ENCODE peak calls at places on chromosomes 1 and 21, in ten cellular contexts. One of them, this sample, is unnamed.

GRCh38 chr1:111213412-111213811 is 13.0 kb upstream of the DENND2D start:
- DNase-seq in left lung: peak; percentile 43
- DNase-seq in right cardiac atrium: no peak
- DNase-seq in colonic mucosa: no peak
- DNase-seq in T-helper 9 cell: no peak
- DNase-seq in NCI-H1105: no peak
- DNase-seq in uterus: no peak
- DNase-seq in GM06990: no peak
- DNase-seq in CD4-positive, alpha-beta T cell: no peak
- DNase-seq in G401: no peak
- DNase-seq in this sample: no peak

GRCh38 chr1:3963554-3963953 is 63.5 kb upstream of the C1orf174 start:
- DNase-seq in GM06990: no peak
- DNase-seq in G401: no peak
- DNase-seq in left lung: no peak
- DNase-seq in colonic mucosa: no peak
- DNase-seq in CD4-positive, alpha-beta T cell: no peak
- DNase-seq in T-helper 9 cell: no peak
- DNase-seq in NCI-H1105: no peak
- DNase-seq in uterus: no peak
- DNase-seq in right cardiac atrium: no peak
- DNase-seq in this sample: no peak

GRCh38 chr1:159881930-159882839 is 17.8 kb downstream of the CFAP45 start:
- DNase-seq in GM06990: no peak
- DNase-seq in right cardiac atrium: peak; percentile 71
- DNase-seq in uterus: peak; percentile 75
- DNase-seq in T-helper 9 cell: peak; percentile 42
- DNase-seq in left lung: peak; percentile 88
- DNase-seq in colonic mucosa: peak; percentile 99
- DNase-seq in NCI-H1105: peak; percentile 94
- DNase-seq in CD4-positive, alpha-beta T cell: peak; percentile 33
- DNase-seq in G401: peak; percentile 74
- DNase-seq in this sample: no peak

GRCh38 chr1:234696148-234696576 is 86.2 kb upstream of the IRF2BP2 start:
- DNase-seq in right cardiac atrium: no peak
- DNase-seq in uterus: no peak
- DNase-seq in GM06990: peak; percentile 63
- DNase-seq in T-helper 9 cell: no peak
- DNase-seq in NCI-H1105: no peak
- DNase-seq in colonic mucosa: no peak
- DNase-seq in left lung: no peak
- DNase-seq in CD4-positive, alpha-beta T cell: no peak
- DNase-seq in G401: no peak
- DNase-seq in this sample: no peak

GRCh38 chr1:2374260-2375155 is 16.8 kb downstream of the MORN1 start:
- DNase-seq in uterus: no peak
- DNase-seq in left lung: peak; percentile 43
- DNase-seq in right cardiac atrium: no peak
- DNase-seq in GM06990: no peak
- DNase-seq in CD4-positive, alpha-beta T cell: no peak
- DNase-seq in NCI-H1105: no peak
- DNase-seq in T-helper 9 cell: no peak
- DNase-seq in G401: no peak
- DNase-seq in colonic mucosa: no peak
- DNase-seq in this sample: no peak

GRCh38 chr1:180947901-180948311 is 35.2 kb downstream of the KIAA1614 start:
- DNase-seq in GM06990: no peak
- DNase-seq in left lung: no peak
- DNase-seq in G401: no peak
- DNase-seq in colonic mucosa: no peak
- DNase-seq in right cardiac atrium: no peak
- DNase-seq in uterus: no peak
- DNase-seq in CD4-positive, alpha-beta T cell: no peak
- DNase-seq in T-helper 9 cell: no peak
- DNase-seq in NCI-H1105: no peak
- DNase-seq in this sample: no peak

GRCh38 chr1:150578278-150579109 is 916 bp downstream of the MCL1 start:
- DNase-seq in GM06990: peak; percentile 55
- DNase-seq in colonic mucosa: peak; percentile 72
- DNase-seq in left lung: no peak
- DNase-seq in uterus: peak; percentile 82
- DNase-seq in right cardiac atrium: peak; percentile 67
- DNase-seq in G401: peak; percentile 46
- DNase-seq in CD4-positive, alpha-beta T cell: no peak
- DNase-seq in NCI-H1105: peak; percentile 50
- DNase-seq in T-helper 9 cell: no peak
- DNase-seq in this sample: no peak

GRCh38 chr1:77170687-77171086 is 48.5 kb downstream of the PIGK start:
- DNase-seq in GM06990: no peak
- DNase-seq in CD4-positive, alpha-beta T cell: no peak
- DNase-seq in G401: no peak
- DNase-seq in right cardiac atrium: no peak
- DNase-seq in colonic mucosa: no peak
- DNase-seq in left lung: no peak
- DNase-seq in uterus: no peak
- DNase-seq in NCI-H1105: no peak
- DNase-seq in T-helper 9 cell: no peak
- DNase-seq in this sample: no peak

GRCh38 chr1:44594871-44595735 is 79.2 kb downstream of the TMEM53 start:
- DNase-seq in T-helper 9 cell: peak; percentile 80
- DNase-seq in colonic mucosa: peak; percentile 85
- DNase-seq in uterus: peak; percentile 66
- DNase-seq in CD4-positive, alpha-beta T cell: peak; percentile 55
- DNase-seq in NCI-H1105: peak; percentile 49
- DNase-seq in GM06990: peak; percentile 55
- DNase-seq in left lung: peak; percentile 98
- DNase-seq in G401: peak; percentile 45
- DNase-seq in right cardiac atrium: peak; percentile 80
- DNase-seq in this sample: peak; percentile 62

GRCh38 chr1:78061825-78062523 is 16.2 kb downstream of the GIPC2 start:
- DNase-seq in colonic mucosa: no peak
- DNase-seq in uterus: no peak
- DNase-seq in T-helper 9 cell: no peak
- DNase-seq in CD4-positive, alpha-beta T cell: no peak
- DNase-seq in right cardiac atrium: no peak
- DNase-seq in GM06990: no peak
- DNase-seq in left lung: no peak
- DNase-seq in NCI-H1105: no peak
- DNase-seq in G401: no peak
- DNase-seq in this sample: no peak

GRCh38 chr1:209899948-209900347 is 38.1 kb upstream of the SYT14 start:
- DNase-seq in uterus: no peak
- DNase-seq in GM06990: no peak
- DNase-seq in right cardiac atrium: no peak
- DNase-seq in CD4-positive, alpha-beta T cell: no peak
- DNase-seq in T-helper 9 cell: no peak
- DNase-seq in G401: peak; percentile 47
- DNase-seq in NCI-H1105: no peak
- DNase-seq in colonic mucosa: peak; percentile 25
- DNase-seq in left lung: no peak
- DNase-seq in this sample: no peak

GRCh38 chr1:103106426-103107321 is 1.6 kb downstream of the COL11A1 start:
- DNase-seq in G401: peak; percentile 58
- DNase-seq in GM06990: no peak
- DNase-seq in left lung: peak; percentile 34
- DNase-seq in CD4-positive, alpha-beta T cell: no peak
- DNase-seq in right cardiac atrium: peak; percentile 14
- DNase-seq in colonic mucosa: no peak
- DNase-seq in uterus: no peak
- DNase-seq in T-helper 9 cell: no peak
- DNase-seq in NCI-H1105: peak; percentile 44
- DNase-seq in this sample: no peak

GRCh38 chr1:171468120-171468790 is 17.1 kb upstream of the PRRC2C start:
- DNase-seq in NCI-H1105: no peak
- DNase-seq in G401: no peak
- DNase-seq in GM06990: peak; percentile 33
- DNase-seq in colonic mucosa: no peak
- DNase-seq in T-helper 9 cell: no peak
- DNase-seq in uterus: no peak
- DNase-seq in CD4-positive, alpha-beta T cell: no peak
- DNase-seq in right cardiac atrium: no peak
- DNase-seq in left lung: no peak
- DNase-seq in this sample: no peak

GRCh38 chr1:196546272-196547245 is 61.7 kb downstream of the KCNT2 start:
- DNase-seq in T-helper 9 cell: no peak
- DNase-seq in left lung: no peak
- DNase-seq in NCI-H1105: no peak
- DNase-seq in right cardiac atrium: no peak
- DNase-seq in CD4-positive, alpha-beta T cell: no peak
- DNase-seq in uterus: no peak
- DNase-seq in colonic mucosa: no peak
- DNase-seq in G401: no peak
- DNase-seq in GM06990: no peak
- DNase-seq in this sample: no peak

GRCh38 chr21:38669186-38669585 is 136.5 kb upstream of the ETS2 start:
- DNase-seq in GM06990: no peak
- DNase-seq in right cardiac atrium: no peak
- DNase-seq in G401: no peak
- DNase-seq in uterus: no peak
- DNase-seq in CD4-positive, alpha-beta T cell: no peak
- DNase-seq in colonic mucosa: peak; percentile 39
- DNase-seq in left lung: no peak
- DNase-seq in NCI-H1105: peak; percentile 28
- DNase-seq in T-helper 9 cell: no peak
- DNase-seq in this sample: peak; percentile 71

GRCh38 chr1:208189183-208189582 is 55.0 kb downstream of the PLXNA2 start:
- DNase-seq in GM06990: peak; percentile 43
- DNase-seq in left lung: no peak
- DNase-seq in right cardiac atrium: no peak
- DNase-seq in G401: no peak
- DNase-seq in uterus: no peak
- DNase-seq in CD4-positive, alpha-beta T cell: no peak
- DNase-seq in NCI-H1105: no peak
- DNase-seq in T-helper 9 cell: no peak
- DNase-seq in colonic mucosa: no peak
- DNase-seq in this sample: no peak

GRCh38 chr1:28173151-28173979 is 3.1 kb downstream of the PTAFR start:
- DNase-seq in T-helper 9 cell: no peak
- DNase-seq in right cardiac atrium: no peak
- DNase-seq in CD4-positive, alpha-beta T cell: no peak
- DNase-seq in G401: no peak
- DNase-seq in GM06990: peak; percentile 52
- DNase-seq in colonic mucosa: no peak
- DNase-seq in NCI-H1105: no peak
- DNase-seq in uterus: no peak
- DNase-seq in left lung: no peak
- DNase-seq in this sample: no peak

GRCh38 chr1:220733090-220733569 is 15.0 kb upstream of the MTARC2 start:
- DNase-seq in GM06990: peak; percentile 48
- DNase-seq in uterus: peak; percentile 63
- DNase-seq in CD4-positive, alpha-beta T cell: peak; percentile 60
- DNase-seq in right cardiac atrium: peak; percentile 80
- DNase-seq in NCI-H1105: peak; percentile 70
- DNase-seq in colonic mucosa: peak; percentile 92
- DNase-seq in T-helper 9 cell: peak; percentile 71
- DNase-seq in G401: peak; percentile 54
- DNase-seq in left lung: peak; percentile 82
- DNase-seq in this sample: peak; percentile 44

GRCh38 chr1:29264773-29265389 is 28.6 kb downstream of the PTPRU start:
- DNase-seq in NCI-H1105: no peak
- DNase-seq in left lung: no peak
- DNase-seq in uterus: no peak
- DNase-seq in G401: no peak
- DNase-seq in CD4-positive, alpha-beta T cell: no peak
- DNase-seq in GM06990: no peak
- DNase-seq in right cardiac atrium: no peak
- DNase-seq in colonic mucosa: no peak
- DNase-seq in T-helper 9 cell: no peak
- DNase-seq in this sample: no peak

GRCh38 chr21:43328171-43328570 is 98.8 kb downstream of the SIK1 start:
- DNase-seq in T-helper 9 cell: no peak
- DNase-seq in GM06990: no peak
- DNase-seq in uterus: no peak
- DNase-seq in left lung: peak; percentile 12
- DNase-seq in CD4-positive, alpha-beta T cell: no peak
- DNase-seq in colonic mucosa: no peak
- DNase-seq in G401: no peak
- DNase-seq in NCI-H1105: no peak
- DNase-seq in right cardiac atrium: no peak
- DNase-seq in this sample: no peak

GRCh38 chr21:45357436-45358260 is 47.3 kb upstream of the COL18A1 start:
- DNase-seq in left lung: peak; percentile 72
- DNase-seq in uterus: peak; percentile 74
- DNase-seq in G401: no peak
- DNase-seq in colonic mucosa: no peak
- DNase-seq in NCI-H1105: no peak
- DNase-seq in GM06990: no peak
- DNase-seq in right cardiac atrium: peak; percentile 73
- DNase-seq in CD4-positive, alpha-beta T cell: no peak
- DNase-seq in T-helper 9 cell: no peak
- DNase-seq in this sample: no peak

GRCh38 chr21:46194374-46195334 is 10.4 kb upstream of the SPATC1L start:
- DNase-seq in left lung: no peak
- DNase-seq in colonic mucosa: no peak
- DNase-seq in T-helper 9 cell: no peak
- DNase-seq in right cardiac atrium: no peak
- DNase-seq in NCI-H1105: no peak
- DNase-seq in uterus: peak; percentile 12
- DNase-seq in GM06990: no peak
- DNase-seq in CD4-positive, alpha-beta T cell: no peak
- DNase-seq in G401: peak; percentile 60
- DNase-seq in this sample: no peak

GRCh38 chr1:198598796-198599321 is 40.0 kb upstream of the PTPRC start:
- DNase-seq in GM06990: peak; percentile 80
- DNase-seq in left lung: no peak
- DNase-seq in NCI-H1105: no peak
- DNase-seq in right cardiac atrium: no peak
- DNase-seq in uterus: no peak
- DNase-seq in colonic mucosa: no peak
- DNase-seq in CD4-positive, alpha-beta T cell: no peak
- DNase-seq in T-helper 9 cell: no peak
- DNase-seq in G401: no peak
- DNase-seq in this sample: no peak

GRCh38 chr1:111895456-111895855 is 94.0 kb downstream of the KCND3 start:
- DNase-seq in G401: no peak
- DNase-seq in NCI-H1105: no peak
- DNase-seq in left lung: no peak
- DNase-seq in right cardiac atrium: no peak
- DNase-seq in colonic mucosa: no peak
- DNase-seq in T-helper 9 cell: no peak
- DNase-seq in uterus: no peak
- DNase-seq in CD4-positive, alpha-beta T cell: no peak
- DNase-seq in GM06990: no peak
- DNase-seq in this sample: no peak

GRCh38 chr1:9400425-9401079 is 107.9 kb downstream of the SPSB1 start:
- DNase-seq in right cardiac atrium: no peak
- DNase-seq in GM06990: peak; percentile 32
- DNase-seq in colonic mucosa: no peak
- DNase-seq in T-helper 9 cell: no peak
- DNase-seq in left lung: no peak
- DNase-seq in NCI-H1105: no peak
- DNase-seq in CD4-positive, alpha-beta T cell: no peak
- DNase-seq in uterus: no peak
- DNase-seq in G401: no peak
- DNase-seq in this sample: no peak

GRCh38 chr1:39332828-39333227 is 128.3 kb downstream of the MACF1 start:
- DNase-seq in colonic mucosa: no peak
- DNase-seq in CD4-positive, alpha-beta T cell: no peak
- DNase-seq in uterus: no peak
- DNase-seq in right cardiac atrium: no peak
- DNase-seq in T-helper 9 cell: no peak
- DNase-seq in G401: no peak
- DNase-seq in GM06990: no peak
- DNase-seq in NCI-H1105: no peak
- DNase-seq in left lung: no peak
- DNase-seq in this sample: no peak

GRCh38 chr1:212977781-212978645 is 27.7 kb downstream of the VASH2 start:
- DNase-seq in GM06990: peak; percentile 61
- DNase-seq in right cardiac atrium: no peak
- DNase-seq in CD4-positive, alpha-beta T cell: no peak
- DNase-seq in T-helper 9 cell: no peak
- DNase-seq in colonic mucosa: no peak
- DNase-seq in left lung: no peak
- DNase-seq in NCI-H1105: no peak
- DNase-seq in G401: no peak
- DNase-seq in uterus: no peak
- DNase-seq in this sample: no peak

This sample was measured in T-helper 2 cell.